ENCODE peak calls at places on chromosome 16, in eight cellular contexts. One of them, this sample, is unnamed. For H3K4me1, the result is how much of the 10 kb centered on the place peaks cover.

GRCh38 chr16:19168173-19169080 is at the start of gene SYT17:
- DNase-seq in stomach: peak
- DNase-seq in cardiac muscle cell: peak
- DNase-seq in heart left ventricle: peak
- DNase-seq in H9: no peak
- DNase-seq in esophagus squamous epithelium: no peak
- DNase-seq in MM.1S: no peak
- DNase-seq in uterus: no peak
- DNase-seq in this sample: no peak

GRCh38 chr16:51651061-51651466 is 500.0 kb upstream of the SALL1 start:
- DNase-seq in MM.1S: no peak
- DNase-seq in esophagus squamous epithelium: no peak
- DNase-seq in cardiac muscle cell: peak
- DNase-seq in heart left ventricle: no peak
- DNase-seq in uterus: no peak
- DNase-seq in H9: peak
- DNase-seq in stomach: no peak
- DNase-seq in this sample: no peak

GRCh38 chr16:11326084-11326736 is 19.0 kb upstream of the RMI2 start:
- DNase-seq in H9: no peak
- DNase-seq in uterus: no peak
- DNase-seq in heart left ventricle: no peak
- DNase-seq in esophagus squamous epithelium: no peak
- DNase-seq in stomach: no peak
- DNase-seq in cardiac muscle cell: no peak
- DNase-seq in MM.1S: no peak
- DNase-seq in this sample: no peak

GRCh38 chr16:4612977-4613635 is 1.6 kb downstream of the UBALD1 start:
- DNase-seq in cardiac muscle cell: no peak
- DNase-seq in esophagus squamous epithelium: no peak
- DNase-seq in uterus: no peak
- DNase-seq in H9: peak
- DNase-seq in stomach: no peak
- DNase-seq in heart left ventricle: no peak
- DNase-seq in MM.1S: no peak
- DNase-seq in this sample: no peak

GRCh38 chr16:81492965-81493754 is 48.6 kb downstream of the CMIP start:
- DNase-seq in cardiac muscle cell: no peak
- DNase-seq in heart left ventricle: no peak
- DNase-seq in MM.1S: no peak
- DNase-seq in stomach: no peak
- DNase-seq in uterus: no peak
- DNase-seq in H9: no peak
- DNase-seq in esophagus squamous epithelium: no peak
- DNase-seq in this sample: no peak

GRCh38 chr16:69865701-69866100 is 85.4 kb upstream of the CLEC18A start:
- DNase-seq in cardiac muscle cell: peak
- DNase-seq in esophagus squamous epithelium: no peak
- DNase-seq in uterus: no peak
- DNase-seq in H9: no peak
- DNase-seq in stomach: peak
- DNase-seq in heart left ventricle: peak
- DNase-seq in MM.1S: no peak
- DNase-seq in this sample: no peak

GRCh38 chr16:76535-77272 is 1.3 kb upstream of the MPG start:
- DNase-seq in esophagus squamous epithelium: no peak
- DNase-seq in cardiac muscle cell: no peak
- DNase-seq in H9: no peak
- DNase-seq in uterus: peak
- DNase-seq in MM.1S: no peak
- DNase-seq in heart left ventricle: peak
- DNase-seq in stomach: peak
- DNase-seq in this sample: no peak

GRCh38 chr16:11056989-11057645 is 112.8 kb downstream of the CLEC16A start:
- DNase-seq in stomach: no peak
- DNase-seq in uterus: peak
- DNase-seq in heart left ventricle: no peak
- DNase-seq in H9: no peak
- DNase-seq in esophagus squamous epithelium: no peak
- DNase-seq in MM.1S: no peak
- DNase-seq in cardiac muscle cell: no peak
- DNase-seq in this sample: no peak

GRCh38 chr16:9081843-9082242 is 9.6 kb upstream of the HAPSTR1 start:
- DNase-seq in MM.1S: no peak
- DNase-seq in stomach: no peak
- DNase-seq in cardiac muscle cell: no peak
- DNase-seq in esophagus squamous epithelium: no peak
- DNase-seq in heart left ventricle: peak
- DNase-seq in H9: no peak
- DNase-seq in uterus: no peak
- DNase-seq in this sample: peak

GRCh38 chr16:15572329-15573001 is 70.5 kb downstream of the MARF1 start:
- DNase-seq in esophagus squamous epithelium: no peak
- DNase-seq in uterus: no peak
- DNase-seq in cardiac muscle cell: no peak
- DNase-seq in heart left ventricle: no peak
- DNase-seq in MM.1S: no peak
- DNase-seq in H9: no peak
- DNase-seq in stomach: no peak
- DNase-seq in this sample: no peak

GRCh38 chr16:66594739-66595138 is 9.8 kb upstream of the CMTM3 start:
- DNase-seq in heart left ventricle: no peak
- DNase-seq in MM.1S: no peak
- DNase-seq in uterus: no peak
- DNase-seq in stomach: no peak
- DNase-seq in esophagus squamous epithelium: no peak
- DNase-seq in cardiac muscle cell: no peak
- DNase-seq in H9: no peak
- DNase-seq in this sample: no peak

GRCh38 chr16:23362460-23363317 is 60.6 kb downstream of the SCNN1B start:
- DNase-seq in H9: no peak
- DNase-seq in esophagus squamous epithelium: no peak
- DNase-seq in heart left ventricle: no peak
- DNase-seq in uterus: peak
- DNase-seq in cardiac muscle cell: no peak
- DNase-seq in stomach: peak
- DNase-seq in MM.1S: no peak
- DNase-seq in this sample: no peak

GRCh38 chr16:66152841-66153525 is 213.5 kb upstream of the CDH5 start:
- DNase-seq in MM.1S: no peak
- DNase-seq in H9: no peak
- DNase-seq in heart left ventricle: no peak
- DNase-seq in cardiac muscle cell: no peak
- DNase-seq in esophagus squamous epithelium: no peak
- DNase-seq in stomach: no peak
- DNase-seq in uterus: no peak
- DNase-seq in this sample: no peak

DNA sequence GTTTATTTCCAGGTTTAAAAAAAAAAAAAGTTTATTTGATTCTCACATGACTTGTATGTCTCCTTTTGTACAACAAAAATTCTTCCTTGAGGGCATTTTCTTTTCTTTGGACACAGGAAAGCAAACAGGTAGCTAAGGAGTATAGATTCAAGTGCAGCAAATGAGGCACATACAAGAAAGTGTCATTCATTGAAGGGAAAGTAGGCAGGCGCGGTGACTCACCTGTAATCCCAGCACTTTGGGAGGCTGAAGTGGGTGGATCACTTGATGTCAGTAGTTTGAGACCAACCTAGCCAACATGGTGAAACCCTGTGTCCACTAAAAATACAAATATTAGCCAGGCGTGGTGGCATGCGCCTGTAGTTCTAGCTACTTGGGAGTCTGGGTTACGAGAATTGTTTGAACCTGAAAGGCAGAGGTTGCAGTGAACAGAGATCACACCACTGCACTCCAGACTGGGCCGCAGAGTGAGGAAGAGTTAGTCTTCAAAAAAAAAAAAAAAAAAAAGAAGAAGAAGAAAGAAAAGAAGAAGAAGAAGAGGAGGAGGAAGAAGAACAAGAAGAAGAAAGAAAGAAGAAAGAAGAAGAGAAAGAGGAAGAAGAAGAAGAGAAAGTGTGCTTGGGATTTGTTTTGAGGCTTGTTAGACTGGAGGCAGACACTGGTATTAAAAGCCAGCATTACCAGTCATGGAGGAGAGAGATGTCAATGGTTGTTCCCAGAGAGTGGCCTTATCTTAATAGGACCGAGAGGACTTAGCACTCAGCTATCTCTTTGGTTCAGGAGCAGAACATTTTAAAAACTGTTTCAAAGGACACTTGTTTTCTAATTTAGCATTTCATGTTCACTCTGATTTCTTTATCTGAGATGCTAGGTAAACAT is 19.7 kb downstream of the GINS3 start:
- DNase-seq in stomach: no peak
- DNase-seq in MM.1S: no peak
- DNase-seq in H9: no peak
- DNase-seq in uterus: no peak
- DNase-seq in heart left ventricle: no peak
- DNase-seq in esophagus squamous epithelium: no peak
- DNase-seq in cardiac muscle cell: no peak
- DNase-seq in this sample: no peak
- H3K4me1 ChIP-seq in stomach: under half
- H3K4me1 ChIP-seq in MM.1S: under half
- H3K4me1 ChIP-seq in H9: under half
- H3K4me1 ChIP-seq in uterus: under half
- H3K4me1 ChIP-seq in heart left ventricle: under half
- H3K4me1 ChIP-seq in esophagus squamous epithelium: under half
- H3K4me1 ChIP-seq in cardiac muscle cell: under half
- H3K4me1 ChIP-seq in this sample: under half

DNA sequence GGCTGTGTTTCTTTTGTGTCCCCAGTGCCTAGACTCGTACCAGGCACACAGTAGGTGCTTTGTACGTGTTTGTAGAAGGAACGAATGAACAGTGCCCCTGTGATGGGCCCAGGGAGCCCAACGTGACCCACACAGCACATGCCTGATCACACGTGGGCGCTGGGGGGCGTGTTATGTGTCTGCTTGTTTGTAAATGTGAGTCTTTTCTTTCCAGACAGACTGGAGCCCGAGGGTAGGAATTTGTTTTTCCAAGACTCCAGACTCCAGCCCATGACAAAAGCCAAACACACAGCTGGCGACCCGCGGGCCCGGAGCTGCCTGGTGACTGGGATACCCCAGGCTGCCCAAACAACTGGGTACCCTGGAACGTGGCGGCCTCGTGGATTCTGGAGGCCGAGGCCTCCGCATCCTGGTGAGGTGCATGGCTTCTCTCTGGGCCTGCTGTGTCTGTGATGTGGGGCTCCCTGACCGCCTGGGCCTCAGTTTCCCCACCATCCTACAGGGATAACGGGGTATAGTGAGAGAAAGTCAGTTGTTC is 14.9 kb upstream of the CBFA2T3 start:
- DNase-seq in uterus: no peak
- DNase-seq in stomach: no peak
- DNase-seq in heart left ventricle: no peak
- DNase-seq in cardiac muscle cell: no peak
- DNase-seq in MM.1S: no peak
- DNase-seq in H9: no peak
- DNase-seq in esophagus squamous epithelium: no peak
- DNase-seq in this sample: no peak
- H3K4me1 ChIP-seq in uterus: under half
- H3K4me1 ChIP-seq in stomach: under half
- H3K4me1 ChIP-seq in heart left ventricle: under half
- H3K4me1 ChIP-seq in cardiac muscle cell: under half
- H3K4me1 ChIP-seq in MM.1S: under half
- H3K4me1 ChIP-seq in H9: under half
- H3K4me1 ChIP-seq in esophagus squamous epithelium: under half
- H3K4me1 ChIP-seq in this sample: under half

GRCh38 chr16:89448656-89449055 is 41.7 kb downstream of the ANKRD11 start:
- DNase-seq in heart left ventricle: peak
- DNase-seq in cardiac muscle cell: no peak
- DNase-seq in stomach: peak
- DNase-seq in esophagus squamous epithelium: no peak
- DNase-seq in MM.1S: no peak
- DNase-seq in uterus: no peak
- DNase-seq in H9: no peak
- DNase-seq in this sample: no peak

GRCh38 chr16:89444151-89444723 is 46.1 kb downstream of the ANKRD11 start:
- DNase-seq in MM.1S: no peak
- DNase-seq in heart left ventricle: no peak
- DNase-seq in uterus: no peak
- DNase-seq in esophagus squamous epithelium: no peak
- DNase-seq in stomach: no peak
- DNase-seq in H9: no peak
- DNase-seq in cardiac muscle cell: no peak
- DNase-seq in this sample: no peak

GRCh38 chr16:89446136-89446974 is 44.0 kb downstream of the ANKRD11 start:
- DNase-seq in uterus: no peak
- DNase-seq in heart left ventricle: no peak
- DNase-seq in H9: no peak
- DNase-seq in esophagus squamous epithelium: no peak
- DNase-seq in MM.1S: no peak
- DNase-seq in cardiac muscle cell: peak
- DNase-seq in stomach: no peak
- DNase-seq in this sample: peak

GRCh38 chr16:89445166-89445565 is 45.2 kb downstream of the ANKRD11 start:
- DNase-seq in esophagus squamous epithelium: no peak
- DNase-seq in heart left ventricle: no peak
- DNase-seq in cardiac muscle cell: no peak
- DNase-seq in H9: no peak
- DNase-seq in MM.1S: no peak
- DNase-seq in stomach: no peak
- DNase-seq in uterus: no peak
- DNase-seq in this sample: no peak

DNA sequence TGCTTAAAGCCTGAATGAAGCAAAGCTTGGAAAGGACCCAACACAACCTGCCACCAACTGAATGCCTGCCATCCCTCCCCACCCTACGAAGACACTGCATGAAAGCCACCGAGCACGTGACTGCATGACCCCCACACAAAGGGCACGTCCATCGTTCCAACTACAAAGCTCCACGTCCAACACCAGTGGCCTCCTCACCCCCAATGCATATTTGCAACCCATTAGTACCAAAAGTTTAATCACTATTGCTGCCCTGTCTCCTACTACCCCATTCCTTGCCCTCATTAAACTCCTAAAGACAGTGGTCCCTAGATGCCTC is 43.4 kb downstream of the ANKRD11 start:
- DNase-seq in MM.1S: no peak
- DNase-seq in stomach: no peak
- DNase-seq in cardiac muscle cell: no peak
- DNase-seq in esophagus squamous epithelium: no peak
- DNase-seq in H9: no peak
- DNase-seq in heart left ventricle: no peak
- DNase-seq in uterus: no peak
- DNase-seq in this sample: no peak
- H3K4me1 ChIP-seq in MM.1S: under half
- H3K4me1 ChIP-seq in stomach: half or more
- H3K4me1 ChIP-seq in cardiac muscle cell: half or more
- H3K4me1 ChIP-seq in esophagus squamous epithelium: half or more
- H3K4me1 ChIP-seq in H9: under half
- H3K4me1 ChIP-seq in heart left ventricle: under half
- H3K4me1 ChIP-seq in uterus: under half
- H3K4me1 ChIP-seq in this sample: half or more

DNA sequence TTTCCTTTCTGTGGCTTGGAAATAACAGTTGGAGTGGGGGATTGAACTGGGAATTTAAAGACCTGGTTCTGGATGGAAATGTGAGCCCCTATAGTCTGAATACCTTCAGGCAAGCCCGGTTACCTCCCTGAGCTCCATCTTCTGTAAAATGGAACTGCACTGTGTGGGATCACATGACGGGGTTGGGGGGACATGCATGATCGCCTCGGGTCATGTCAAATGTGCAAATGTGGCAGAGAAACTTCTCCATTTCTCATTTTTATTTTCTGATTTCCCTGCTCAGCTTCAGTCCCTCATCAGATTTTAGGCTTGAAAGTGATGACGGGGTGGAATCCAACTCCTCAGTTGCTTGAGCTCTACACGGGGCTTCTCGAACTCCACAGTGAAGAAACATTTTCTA is 1.5 kb downstream of the MT1B start:
- DNase-seq in MM.1S: no peak
- DNase-seq in H9: no peak
- DNase-seq in uterus: no peak
- DNase-seq in stomach: no peak
- DNase-seq in esophagus squamous epithelium: no peak
- DNase-seq in heart left ventricle: no peak
- DNase-seq in cardiac muscle cell: no peak
- DNase-seq in this sample: no peak
- H3K4me1 ChIP-seq in MM.1S: under half
- H3K4me1 ChIP-seq in H9: under half
- H3K4me1 ChIP-seq in uterus: under half
- H3K4me1 ChIP-seq in stomach: under half
- H3K4me1 ChIP-seq in esophagus squamous epithelium: under half
- H3K4me1 ChIP-seq in heart left ventricle: under half
- H3K4me1 ChIP-seq in cardiac muscle cell: under half
- H3K4me1 ChIP-seq in this sample: under half